ENCODE peak calls at places on chromosome X, in five cellular contexts. I is psoas muscle; X is stimulated activated CD8-positive, alpha-beta memory T cell treated with anti-CD3 and anti-CD28 coated beads, Interleukin-2, amount 100 ng/mL, for 48 hours; L is H4; W is nephron progenitor cell. H is an unnamed sample.

GRCh38 chrX:109672239-109672638 is 47.3 kb upstream of the KCNE5 start:
- DNase-seq in I (no peak), X (no peak), L (no peak), W (no peak), H (no peak)

GRCh38 chrX:131792789-131793462 is 230.2 kb upstream of the STK26 start:
- DNase-seq in I (peak; percentile 82), X (peak; percentile 55), L (peak; percentile 90), W (no peak), H (peak; percentile 90)

GRCh38 chrX:109350621-109351020 is 131.3 kb downstream of the GUCY2F start:
- DNase-seq in I (no peak), X (no peak), L (no peak), W (no peak), H (no peak)

GRCh38 chrX:86946569-86946968 is 571.0 kb upstream of the KLHL4 start:
- DNase-seq in I (no peak), X (no peak), L (peak; percentile 1), W (peak; percentile 45), H (peak; percentile 24)

GRCh38 chrX:74343970-74344622 is 40.1 kb downstream of the ZCCHC13 start:
- DNase-seq in I (no peak), X (no peak), L (peak; percentile 92), W (peak; percentile 34), H (peak; percentile 52)

GRCh38 chrX:131565909-131566308 is 22.0 kb downstream of the OR13H1 start:
- DNase-seq in I (no peak), X (no peak), L (no peak), W (no peak), H (no peak)

GRCh38 chrX:70960728-70961127 is 29.8 kb upstream of the SLC7A3 start:
- DNase-seq in I (no peak), X (no peak), L (no peak), W (no peak), H (no peak)

GRCh38 chrX:86171366-86171765 is 23.1 kb downstream of the DACH2 start:
- DNase-seq in I (no peak), X (no peak), L (no peak), W (peak; percentile 35), H (peak; percentile 33)

GRCh38 chrX:150088766-150089518 is 150.7 kb upstream of the EOLA2 start:
- DNase-seq in I (no peak), X (no peak), L (no peak), W (no peak), H (no peak)

GRCh38 chrX:54817220-54817820 is 9.8 kb downstream of the MAGED2 start:
- DNase-seq in I (no peak), X (no peak), L (no peak), W (no peak), H (no peak)

GRCh38 chrX:40103565-40104323 is 6.0 kb upstream of the BCOR start:
- DNase-seq in I (no peak), X (no peak), L (no peak), W (no peak), H (peak; percentile 36)

GRCh38 chrX:63186137-63186536 is 165.0 kb downstream of the SPIN4 start:
- DNase-seq in I (no peak), X (no peak), L (peak; percentile 18), W (no peak), H (no peak)

GRCh38 chrX:154436597-154437397 is at the start of gene GDI1:
- DNase-seq in I (peak; percentile 67), X (peak; percentile 28), L (no peak), W (peak; percentile 70), H (peak; percentile 71)

GRCh38 chrX:103446665-103447302 is 70.4 kb downstream of the BEX3 start:
- DNase-seq in I (no peak), X (no peak), L (no peak), W (no peak), H (no peak)

GRCh38 chrX:47877327-47877726 is 40.6 kb downstream of the ZNF81 start:
- DNase-seq in I (no peak), X (no peak), L (no peak), W (no peak), H (no peak)

GRCh38 chrX:152897216-152898144 is at the start of gene ZNF185:
- DNase-seq in I (no peak), X (no peak), L (no peak), W (peak; percentile 77), H (no peak)

GRCh38 chrX:7996414-7996813 is 69.2 kb upstream of the PNPLA4 start:
- DNase-seq in I (no peak), X (no peak), L (peak; percentile 10), W (peak; percentile 43), H (peak; percentile 34)

H was measured in WERI-Rb-1.